ENCODE peak calls at places on chromosomes 5 and 9, in ten cellular contexts. Y is activated CD4-positive, alpha-beta T cell treated with anti-CD3 and anti-CD28 coated beads for 4 hours; M is left cardiac atrium; C is GM23248; K is GM12865; E is HTR-8/SVneo; A is thyroid gland; F is SK-MEL-5; H is NCI-H524 treated with DMSO at 0.1 percent for 48 hours; N is A549. B is an unnamed sample.

GRCh38 chr9:4982720-4983482 is 2.2 kb upstream of the JAK2 start:
- DNase-seq in Y (no peak), M (no peak), C (no peak), K (peak), E (no peak), A (no peak), F (no peak), H (no peak), N (no peak), B (no peak)

GRCh38 chr5:37308796-37309195 is 59.6 kb upstream of the CPLANE1 start:
- DNase-seq in Y (no peak), M (no peak), C (peak), K (no peak), E (no peak), A (no peak), F (no peak), H (no peak), N (no peak), B (peak)

GRCh38 chr5:111143910-111144309 is 51.8 kb downstream of the WDR36 start:
- DNase-seq in Y (no peak), M (peak), C (peak), K (peak), E (peak), A (peak), F (peak), H (no peak), N (no peak), B (peak)

GRCh38 chr5:10333154-10334006 is 20.1 kb upstream of the MARCHF6 start:
- DNase-seq in Y (no peak), M (peak), C (peak), K (no peak), E (no peak), A (peak), F (no peak), H (no peak), N (peak), B (peak)

GRCh38 chr5:58412081-58412480 is 47.8 kb downstream of the PLK2 start:
- DNase-seq in Y (no peak), M (no peak), C (no peak), K (no peak), E (no peak), A (no peak), F (no peak), H (no peak), N (no peak), B (no peak)

GRCh38 chr5:69512740-69513260 is 20.2 kb downstream of the OCLN start:
- DNase-seq in Y (no peak), M (no peak), C (peak), K (no peak), E (peak), A (no peak), F (no peak), H (no peak), N (no peak), B (peak)

GRCh38 chr9:135561391-135562234 is at the start of gene PAEP:
- DNase-seq in Y (no peak), M (no peak), C (no peak), K (no peak), E (no peak), A (no peak), F (peak), H (no peak), N (peak), B (no peak)

GRCh38 chr5:36982146-36982545 is 105.6 kb downstream of the NIPBL start:
- DNase-seq in Y (no peak), M (no peak), C (peak), K (no peak), E (no peak), A (no peak), F (no peak), H (peak), N (no peak), B (peak)

GRCh38 chr5:113278976-113279375 is 155.8 kb downstream of the TSSK1B start:
- DNase-seq in Y (no peak), M (no peak), C (peak), K (peak), E (no peak), A (no peak), F (no peak), H (no peak), N (no peak), B (no peak)

GRCh38 chr5:127419007-127419406 is 98.4 kb upstream of the PRRC1 start:
- DNase-seq in Y (no peak), M (no peak), C (no peak), K (no peak), E (no peak), A (no peak), F (no peak), H (no peak), N (peak), B (no peak)

GRCh38 chr5:102815560-102816324 is 60.6 kb downstream of the PAM start:
- DNase-seq in Y (no peak), M (no peak), C (peak), K (no peak), E (no peak), A (no peak), F (peak), H (no peak), N (no peak), B (no peak)

GRCh38 chr5:180328296-180329137 is 24.6 kb downstream of the GFPT2 start:
- DNase-seq in Y (peak), M (peak), C (peak), K (peak), E (peak), A (peak), F (peak), H (peak), N (peak), B (peak)

GRCh38 chr5:93208156-93208895 is 372.7 kb downstream of the NR2F1-AS1 start:
- DNase-seq in Y (no peak), M (no peak), C (peak), K (no peak), E (no peak), A (no peak), F (no peak), H (no peak), N (no peak), B (peak)

GRCh38 chr5:135028791-135029467 is 5.1 kb downstream of the PITX1 start:
- DNase-seq in Y (no peak), M (no peak), C (no peak), K (no peak), E (no peak), A (peak), F (no peak), H (no peak), N (no peak), B (peak)

GRCh38 chr9:113416149-113416726 is 5.7 kb downstream of the C9orf43 start:
- DNase-seq in Y (no peak), M (no peak), C (no peak), K (peak), E (no peak), A (no peak), F (no peak), H (no peak), N (no peak), B (no peak)

GRCh38 chr5:123951204-123951977 is 439.4 kb downstream of the CSNK1G3 start:
- DNase-seq in Y (no peak), M (no peak), C (peak), K (no peak), E (peak), A (no peak), F (no peak), H (no peak), N (peak), B (peak)

GRCh38 chr5:148910686-148911361 is 84.4 kb downstream of the ADRB2 start:
- DNase-seq in Y (no peak), M (peak), C (peak), K (no peak), E (peak), A (no peak), F (peak), H (no peak), N (peak), B (peak)

GRCh38 chr9:124455820-124456219 is 5.6 kb downstream of the ADGRD2 start:
- DNase-seq in Y (no peak), M (no peak), C (no peak), K (no peak), E (no peak), A (no peak), F (no peak), H (no peak), N (no peak), B (no peak)

GRCh38 chr5:56454219-56454862 is 221.2 kb upstream of the ANKRD55 start:
- DNase-seq in Y (no peak), M (no peak), C (no peak), K (no peak), E (no peak), A (no peak), F (no peak), H (no peak), N (no peak), B (no peak)

GRCh38 chr5:137465930-137466329 is 33.2 kb downstream of the SPOCK1 start:
- DNase-seq in Y (no peak), M (no peak), C (no peak), K (no peak), E (no peak), A (no peak), F (no peak), H (no peak), N (no peak), B (no peak)

GRCh38 chr5:107542831-107543231 is 127.9 kb downstream of the EFNA5 start:
- DNase-seq in Y (no peak), M (peak), C (peak), K (no peak), E (peak), A (peak), F (peak), H (no peak), N (peak), B (peak)

GRCh38 chr5:135707302-135707701 is 127.2 kb upstream of the SLC25A48 start:
- DNase-seq in Y (no peak), M (no peak), C (no peak), K (no peak), E (no peak), A (no peak), F (no peak), H (no peak), N (no peak), B (no peak)

GRCh38 chr5:95733100-95733499 is 2.0 kb downstream of the RHOBTB3 start:
- DNase-seq in Y (no peak), M (no peak), C (peak), K (no peak), E (no peak), A (no peak), F (no peak), H (no peak), N (no peak), B (peak)

GRCh38 chr5:128082551-128083032 is 974 bp upstream of the SLC12A2 start:
- DNase-seq in Y (no peak), M (no peak), C (no peak), K (no peak), E (no peak), A (no peak), F (peak), H (no peak), N (no peak), B (no peak)

GRCh38 chr5:131538177-131538593 is 96.8 kb downstream of the RAPGEF6 start:
- DNase-seq in Y (no peak), M (no peak), C (peak), K (no peak), E (no peak), A (no peak), F (no peak), H (no peak), N (peak), B (peak)